ENCODE peak calls at places on chromosomes 6 and 20, in six cellular contexts. L is A549, S is endothelial cell of umbilical vein, T is heart right ventricle, N is uterus, O is right cardiac atrium. Q is an unnamed sample. For H3K4me1, the result is how much of the 10 kb centered on the place peaks cover.

GRCh38 chr20:3165473-3166337 is 6.0 kb upstream of the FASTKD5 start:
- DNase-seq in T (peak), S (peak), N (peak), O (peak), L (no peak), Q (no peak)

GRCh38 chr6:48109902-48110301 is 1.1 kb downstream of the PTCHD4 start:
- DNase-seq in L (no peak), S (peak), T (no peak), N (no peak), O (no peak), Q (no peak)

GRCh38 chr20:40160151-40160550 is 528.9 kb downstream of the MAFB start:
- DNase-seq in S (peak), T (peak), N (peak), O (peak), L (peak), Q (peak)

GRCh38 chr20:49320460-49320859 is 42.6 kb upstream of the ZNFX1 start:
- DNase-seq in T (no peak), O (no peak), N (no peak), S (peak), L (peak), Q (peak)

GRCh38 chr20:41551011-41551705 is 67.0 kb downstream of the CHD6 start:
- DNase-seq in O (no peak), T (no peak), L (no peak), S (no peak), N (no peak), Q (no peak)

GRCh38 chr20:45097485-45098095 is 3.3 kb downstream of the KCNS1 start:
- DNase-seq in T (no peak), S (peak), N (no peak), O (peak), L (peak), Q (peak)

GRCh38 chr6:8389034-8389818 is 46.1 kb downstream of the SLC35B3 start:
- DNase-seq in N (no peak), T (no peak), L (no peak), O (no peak), S (no peak), Q (no peak)

GRCh38 chr6:46925563-46926253 is 4.0 kb upstream of the ADGRF5 start:
- DNase-seq in S (peak), T (no peak), N (peak), O (peak), L (peak), Q (no peak)

GRCh38 chr20:36862857-36863668 is 12.9 kb upstream of the TLDC2 start:
- DNase-seq in L (no peak), S (peak), T (no peak), N (no peak), O (peak), Q (peak)

GRCh38 chr6:147618927-147619326 is 110.4 kb downstream of the SAMD5 start:
- DNase-seq in L (no peak), S (no peak), O (no peak), N (peak), T (no peak), Q (no peak)

GRCh38 chr6:148885920-148886845 is 139.4 kb downstream of the UST start:
- DNase-seq in O (no peak), N (no peak), T (no peak), S (peak), L (no peak), Q (no peak)

GRCh38 chr20:25246182-25246943 is 1.5 kb upstream of the PYGB start:
- DNase-seq in L (no peak), O (no peak), N (no peak), S (no peak), T (no peak), Q (no peak)

GRCh38 chr6:87071683-87072082 is 23.2 kb downstream of the CGA start:
- DNase-seq in S (no peak), L (no peak), N (no peak), T (no peak), O (no peak), Q (no peak)

GRCh38 chr20:63089051-63089907 is 82.5 kb upstream of the BHLHE23 start:
- DNase-seq in S (no peak), O (peak), N (peak), T (no peak), L (no peak), Q (no peak)

GRCh38 chr6:71977860-71978259 is 91.5 kb downstream of the RIMS1 start:
- DNase-seq in L (no peak), S (no peak), T (no peak), O (no peak), N (no peak), Q (no peak)

GRCh38 chr20:62347151-62347404 is 20.0 kb downstream of the LAMA5 start:
- DNase-seq in S (no peak), O (peak), L (no peak), T (no peak), N (no peak), Q (no peak)

GRCh38 chr20:43667341-43668132 is 623 bp downstream of the MYBL2 start:
- DNase-seq in N (no peak), O (no peak), T (no peak), S (no peak), L (peak), Q (peak)

GRCh38 chr6:91341473-91341872 is 754.6 kb upstream of the MAP3K7 start:
- DNase-seq in N (no peak), L (no peak), O (no peak), S (no peak), T (no peak), Q (no peak)

GRCh38 chr6:167225903-167226508 is 65.1 kb upstream of the UNC93A start:
- DNase-seq in O (no peak), L (no peak), T (no peak), N (no peak), S (peak), Q (no peak)

GRCh38 chr6:157014871-157015270 is 237.7 kb downstream of the ARID1B start:
- DNase-seq in N (no peak), L (no peak), T (no peak), O (no peak), S (no peak), Q (no peak)

GRCh38 chr6:138263963-138264362 is 45.7 kb upstream of the PBOV1 start:
- DNase-seq in T (no peak), N (no peak), L (no peak), S (no peak), O (no peak), Q (no peak)

GRCh38 chr6:36650848-36651247 is 27.7 kb upstream of the CDKN1A start:
- DNase-seq in N (no peak), T (no peak), O (no peak), L (no peak), S (peak), Q (no peak)

GRCh38 chr20:58708246-58708931 is 15.8 kb downstream of the NPEPL1 start:
- DNase-seq in T (no peak), S (no peak), L (no peak), N (no peak), O (no peak), Q (no peak)

GRCh38 chr6:42326248-42326647 is 108.6 kb upstream of the MRPS10 start:
- DNase-seq in N (no peak), O (no peak), T (no peak), L (no peak), S (no peak), Q (no peak)

GRCh38 chr20:43415661-43416430 is 41.9 kb upstream of the SRSF6 start:
- DNase-seq in S (no peak), T (no peak), O (no peak), N (no peak), L (no peak), Q (no peak)

GRCh38 chr20:41178904-41179432 is 41.6 kb downstream of the PLCG1 start:
- DNase-seq in O (no peak), N (peak), L (no peak), S (peak), T (peak), Q (no peak)

GRCh38 chr6:119856136-119856535 is 506.6 kb upstream of the MAN1A1 start:
- DNase-seq in N (no peak), S (no peak), O (no peak), T (no peak), L (no peak), Q (no peak)

GRCh38 chr20:25279403-25279802 is 31.5 kb downstream of the PYGB start:
- DNase-seq in O (peak), L (no peak), S (no peak), T (no peak), N (peak), Q (no peak)

GRCh38 chr6:27144740-27145079 is 102.8 kb upstream of the PRSS16 start:
- DNase-seq in O (no peak), L (no peak), S (no peak), T (no peak), N (no peak), Q (no peak)

GRCh38 chr20:3993109-3993508 is 22.2 kb downstream of the RNF24 start:
- DNase-seq in N (no peak), L (no peak), S (no peak), O (no peak), T (no peak), Q (no peak)

GRCh38 chr20:41340327-41341055 is at the start of gene LPIN3:
- DNase-seq in L (peak), T (peak), N (peak), O (peak), S (peak), Q (peak)

GRCh38 chr6:31952140-31952805 is 6.4 kb downstream of the CFB start:
- DNase-seq in S (peak), T (no peak), L (peak), N (peak), O (peak), Q (peak)

GRCh38 chr20:51327251-51327841 is 215.2 kb downstream of the NFATC2 start:
- DNase-seq in T (no peak), L (no peak), O (no peak), N (peak), S (no peak), Q (peak)

GRCh38 chr20:63060057-63060991 is 53.6 kb upstream of the BHLHE23 start:
- DNase-seq in L (no peak), N (no peak), O (no peak), T (no peak), S (no peak), Q (no peak)

GRCh38 chr6:67717281-67717680 is 917.8 kb upstream of the ADGRB3 start:
- DNase-seq in S (no peak), T (no peak), N (no peak), L (no peak), O (no peak), Q (no peak)

GRCh38 chr6:137570307-137570832 is 76.2 kb upstream of the OLIG3 start:
- DNase-seq in O (no peak), T (no peak), L (no peak), N (no peak), S (no peak), Q (no peak)

GRCh38 chr20:25005220-25005619 is 12.7 kb upstream of the APMAP start:
- DNase-seq in O (no peak), S (no peak), L (peak), N (peak), T (peak), Q (no peak)

GRCh38 chr6:21402368-21402767 is 191.2 kb upstream of the SOX4 start:
- DNase-seq in S (no peak), O (no peak), T (no peak), L (no peak), N (peak), Q (no peak)

GRCh38 chr6:111606620-111607115 is 990 bp upstream of the TRAF3IP2 start:
- DNase-seq in O (no peak), L (no peak), N (no peak), T (no peak), S (no peak), Q (no peak)

GRCh38 chr6:137800749-137801148 is 66.3 kb upstream of the TNFAIP3 start:
- DNase-seq in T (no peak), N (no peak), S (no peak), O (no peak), L (no peak), Q (no peak)

DNA sequence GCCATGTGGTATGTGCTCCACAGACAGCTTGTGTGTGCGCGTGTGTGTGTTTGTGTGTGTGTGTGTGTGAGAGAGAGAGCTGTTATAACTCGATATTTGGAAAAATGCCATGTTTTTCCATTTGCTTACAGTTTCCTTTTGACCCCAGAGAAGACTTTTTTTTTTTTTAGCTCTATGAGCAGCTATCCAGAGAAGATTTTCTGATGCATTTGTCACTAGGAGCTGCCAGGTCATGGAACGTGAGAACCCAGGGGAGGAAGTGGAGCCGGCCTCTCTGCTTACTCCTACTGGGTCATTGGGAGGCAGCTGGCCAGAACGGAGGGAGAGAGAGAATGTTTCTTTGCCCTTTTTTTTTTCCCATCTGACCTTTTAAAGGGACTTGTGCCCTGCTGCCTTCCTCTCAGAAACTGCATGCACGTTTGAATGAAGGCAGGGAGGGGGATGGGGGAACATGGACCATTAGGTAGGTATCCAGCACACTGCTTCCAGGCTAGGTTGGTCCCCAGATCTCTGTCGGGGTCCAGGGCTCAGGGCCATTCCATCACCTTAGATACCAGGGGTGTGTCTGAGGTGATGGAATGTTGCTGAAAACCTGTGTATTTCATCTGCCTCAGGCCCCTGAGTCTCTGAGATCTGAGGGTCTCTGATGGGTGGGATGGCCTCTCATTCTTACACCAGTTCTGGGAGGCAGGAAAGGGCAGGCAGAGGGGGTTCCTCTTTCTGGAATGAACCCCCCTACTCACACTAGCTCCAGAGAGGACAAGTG is 11.2 kb upstream of the MRPS18A start:
- DNase-seq in L (peak), N (peak), O (peak), T (peak), S (peak), Q (peak)
- H3K4me1 ChIP-seq in L (half or more), N (under half), O (under half), T (under half), S (under half), Q (under half)

GRCh38 chr6:33417127-33417902 is 592 bp downstream of the CUTA start:
- DNase-seq in L (peak), N (no peak), O (no peak), T (no peak), S (peak), Q (peak)
- H3K4me1 ChIP-seq in L (under half), N (under half), O (under half), T (under half), S (under half), Q (under half)

DNA sequence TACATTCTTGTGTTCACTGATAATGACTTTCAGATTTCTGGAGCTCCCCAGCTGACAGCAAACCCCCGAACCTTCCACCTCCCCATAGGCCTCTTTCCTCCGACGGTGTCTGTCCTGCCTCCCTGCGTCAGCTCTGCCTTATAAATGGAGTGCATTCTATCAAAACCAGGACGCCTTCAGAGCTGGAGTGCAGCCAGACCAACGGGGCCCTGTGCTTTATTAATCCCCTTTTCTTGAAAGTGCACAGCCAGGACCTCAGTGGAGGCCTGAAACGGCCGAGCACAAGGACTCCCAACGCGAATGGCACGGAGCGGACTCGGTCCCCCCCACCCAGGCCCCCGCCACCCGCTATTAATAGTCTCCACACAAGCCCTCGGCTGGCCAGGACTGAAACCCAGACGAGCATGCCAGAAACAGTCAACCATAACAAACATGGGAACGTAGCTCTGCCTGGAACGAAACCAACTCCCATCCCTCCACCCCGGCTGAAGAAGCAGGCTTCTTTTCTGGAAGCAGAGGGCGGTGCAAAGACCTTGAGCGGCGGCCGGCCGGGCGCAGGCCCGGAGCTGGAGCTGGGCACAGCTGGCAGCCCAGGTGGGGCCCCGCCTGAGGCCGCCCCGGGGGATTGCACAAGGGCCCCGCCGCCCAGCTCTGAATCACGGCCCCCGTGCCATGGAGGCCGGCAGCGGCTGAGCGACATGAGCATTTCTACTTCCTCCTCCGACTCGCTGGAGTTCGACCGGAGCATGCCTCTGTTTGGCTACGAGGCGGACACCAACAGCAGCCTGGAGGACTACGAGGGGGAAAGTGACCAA is 42.3 kb upstream of the NAA20 start:
- DNase-seq in T (peak), N (peak), L (peak), O (peak), S (peak), Q (peak)
- H3K4me1 ChIP-seq in T (half or more), N (under half), L (under half), O (under half), S (under half), Q (half or more)

GRCh38 chr6:37928217-37928616 is 108.7 kb downstream of the ZFAND3 start:
- DNase-seq in S (no peak), N (no peak), O (no peak), L (no peak), T (no peak), Q (no peak)
- H3K4me1 ChIP-seq in S (under half), N (under half), O (under half), L (under half), T (under half), Q (under half)

GRCh38 chr6:142867988-142868818 is 76.8 kb downstream of the HIVEP2 start:
- DNase-seq in L (no peak), T (no peak), O (no peak), S (peak), N (no peak), Q (peak)
- H3K4me1 ChIP-seq in L (under half), T (under half), O (under half), S (under half), N (under half), Q (half or more)

DNA sequence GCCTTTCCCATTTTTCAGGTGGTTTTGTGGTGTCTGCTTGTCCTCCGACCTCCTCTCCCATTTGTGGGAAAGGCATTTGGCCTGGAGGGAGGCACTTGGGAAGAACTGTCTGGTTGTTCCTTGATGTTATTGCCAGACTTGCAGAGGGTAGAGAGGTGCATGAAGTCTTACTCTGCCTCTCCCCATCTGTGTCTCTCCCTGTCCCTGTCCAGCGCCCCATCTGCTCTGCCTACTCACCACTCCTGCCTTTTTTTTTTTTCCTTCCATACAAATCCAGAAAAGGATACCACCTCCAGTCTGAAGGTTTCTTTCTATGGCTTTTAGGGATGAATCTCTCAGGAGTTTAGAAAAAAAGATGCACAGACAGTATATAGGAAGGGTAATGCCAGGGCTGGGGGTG is 19.8 kb downstream of the PPARD start:
- DNase-seq in T (no peak), S (no peak), O (no peak), L (no peak), N (no peak), Q (no peak)
- H3K4me1 ChIP-seq in T (under half), S (under half), O (under half), L (under half), N (under half), Q (under half)

Q was measured in cardiac muscle cell.